ENCODE peak calls at places on chromosomes 16 and 17, in five cellular contexts. M is omental fat pad, N is RPMI8226, P is neural progenitor cell, D is left ventricle myocardium inferior. S is an unnamed sample.

GRCh38 chr17:4877089-4877488 is 22.2 kb upstream of the C17orf107 start:
- DNase-seq in M (no peak), N (no peak), P (no peak), D (no peak), S (no peak)

GRCh38 chr16:31271621-31272190 is 11.9 kb downstream of the ITGAM start:
- DNase-seq in M (no peak), N (no peak), P (no peak), D (no peak), S (no peak)

GRCh38 chr17:14301279-14301760 is 439 bp downstream of the HS3ST3B1 start:
- DNase-seq in M (no peak), N (no peak), P (peak), D (peak), S (peak)

GRCh38 chr16:28623172-28623711 is 13.4 kb upstream of the SULT1A1 start:
- DNase-seq in M (no peak), N (peak), P (no peak), D (peak), S (no peak)

GRCh38 chr16:11686713-11687112 is 18.5 kb downstream of the SNN start:
- DNase-seq in M (no peak), N (no peak), P (no peak), D (no peak), S (no peak)

GRCh38 chr16:87723224-87723619 is 42.6 kb downstream of the KLHDC4 start:
- DNase-seq in M (no peak), N (no peak), P (no peak), D (peak), S (no peak)

GRCh38 chr16:57863434-57864160 is 61.3 kb upstream of the KIFC3 start:
- DNase-seq in M (no peak), N (peak), P (peak), D (peak), S (peak)

GRCh38 chr16:86432691-86433090 is 77.6 kb upstream of the FOXF1 start:
- DNase-seq in M (no peak), N (no peak), P (peak), D (no peak), S (no peak)

GRCh38 chr16:12293017-12293618 is 316.6 kb downstream of the SNX29 start:
- DNase-seq in M (no peak), N (no peak), P (no peak), D (no peak), S (peak)

GRCh38 chr17:417691-418420 is 65.2 kb upstream of the RPH3AL start:
- DNase-seq in M (no peak), N (no peak), P (no peak), D (no peak), S (peak)

GRCh38 chr17:76276461-76277299 is 11.5 kb downstream of the UBALD2 start:
- DNase-seq in M (no peak), N (no peak), P (no peak), D (no peak), S (peak)

GRCh38 chr16:67593288-67593687 is 31.0 kb downstream of the CTCF start:
- DNase-seq in M (no peak), N (no peak), P (peak), D (no peak), S (no peak)

GRCh38 chr17:31442860-31443259 is 51.4 kb downstream of the RAB11FIP4 start:
- DNase-seq in M (no peak), N (no peak), P (no peak), D (no peak), S (no peak)

GRCh38 chr16:88353232-88353631 is 29.5 kb upstream of the ZNF469 start:
- DNase-seq in M (no peak), N (no peak), P (no peak), D (peak), S (no peak)

GRCh38 chr17:80426671-80427326 is 11.8 kb downstream of the ENDOV start:
- DNase-seq in M (peak), N (peak), P (peak), D (peak), S (peak)

GRCh38 chr17:57553991-57554825 is 190.9 kb downstream of the CCDC182 start:
- DNase-seq in M (no peak), N (no peak), P (peak), D (no peak), S (peak)

GRCh38 chr16:56408379-56409098 is 16.8 kb downstream of the AMFR start:
- DNase-seq in M (no peak), N (no peak), P (no peak), D (no peak), S (no peak)

GRCh38 chr17:40122944-40123810 is 1.4 kb downstream of the MSL1 start:
- DNase-seq in M (no peak), N (peak), P (peak), D (peak), S (peak)

GRCh38 chr17:45368661-45369060 is 51.8 kb upstream of the MAP3K14 start:
- DNase-seq in M (no peak), N (no peak), P (no peak), D (no peak), S (no peak)

GRCh38 chr17:29143894-29144293 is 36.3 kb downstream of the MYO18A start:
- DNase-seq in M (no peak), N (peak), P (peak), D (no peak), S (peak)

GRCh38 chr17:78378225-78379133 is at the start of gene PGS1:
- DNase-seq in M (no peak), N (peak), P (peak), D (peak), S (peak)

GRCh38 chr16:70430667-70431536 is 8.0 kb downstream of the ST3GAL2 start:
- DNase-seq in M (no peak), N (peak), P (no peak), D (no peak), S (peak)

GRCh38 chr16:5678371-5678770 is 580.8 kb upstream of the EEF2KMT start:
- DNase-seq in M (no peak), N (peak), P (peak), D (no peak), S (peak)

GRCh38 chr17:80359422-80360110 is 55.4 kb upstream of the ENDOV start:
- DNase-seq in M (no peak), N (no peak), P (no peak), D (no peak), S (no peak)

GRCh38 chr16:89641719-89642187 is 15.8 kb downstream of the CHMP1A start:
- DNase-seq in M (no peak), N (no peak), P (no peak), D (no peak), S (no peak)

GRCh38 chr16:14300631-14301149 is 229.6 kb downstream of the MRTFB start:
- DNase-seq in M (no peak), N (peak), P (peak), D (peak), S (peak)

GRCh38 chr17:43701318-43701743 is 39.6 kb upstream of the MEOX1 start:
- DNase-seq in M (no peak), N (peak), P (no peak), D (no peak), S (no peak)

GRCh38 chr16:69613283-69614154 is 47.8 kb downstream of the NFAT5 start:
- DNase-seq in M (no peak), N (no peak), P (no peak), D (no peak), S (no peak)

GRCh38 chr17:14859521-14859920 is 405.6 kb downstream of the PMP22 start:
- DNase-seq in M (no peak), N (no peak), P (no peak), D (no peak), S (no peak)

GRCh38 chr16:12010388-12011251 is 34.1 kb downstream of the SNX29 start:
- DNase-seq in M (no peak), N (no peak), P (no peak), D (no peak), S (no peak)

GRCh38 chr17:38667787-38668122 is 7.0 kb downstream of the EPOP start:
- DNase-seq in M (no peak), N (no peak), P (no peak), D (no peak), S (no peak)

GRCh38 chr17:2547176-2547575 is 35.5 kb upstream of the METTL16 start:
- DNase-seq in M (no peak), N (no peak), P (no peak), D (no peak), S (no peak)

GRCh38 chr16:29154676-29155121 is 169.8 kb downstream of the LAT start:
- DNase-seq in M (no peak), N (no peak), P (no peak), D (no peak), S (no peak)

GRCh38 chr16:4052801-4053662 is 63.2 kb downstream of the ADCY9 start:
- DNase-seq in M (no peak), N (peak), P (no peak), D (peak), S (no peak)

GRCh38 chr17:5537251-5537650 is 47.1 kb downstream of the NLRP1 start:
- DNase-seq in M (no peak), N (no peak), P (no peak), D (no peak), S (no peak)

GRCh38 chr16:10521681-10522274 is 58.6 kb downstream of the EMP2 start:
- DNase-seq in M (no peak), N (peak), P (peak), D (no peak), S (peak)